ENCODE peak calls at places on chromosomes 3 and 15, in seven cellular contexts. A, M, L, E, O, C and H are unnamed samples. For H3K27me3, the result is how much of the 10 kb centered on the place peaks cover.

GRCh38 chr3:181752202-181752671 is 40.5 kb downstream of the SOX2 start:
- DNase-seq in A (no peak), M (no peak), L (no peak), E (peak), O (no peak), C (no peak), H (no peak)

GRCh38 chr15:40070166-40070557 is 31.2 kb upstream of the SRP14 start:
- DNase-seq in A (no peak), M (no peak), L (no peak), E (no peak), O (no peak), C (no peak), H (no peak)

GRCh38 chr3:48440590-48440958 is 517 bp downstream of the TMA7 start:
- DNase-seq in A (peak), M (no peak), L (no peak), E (peak), O (peak), C (no peak), H (no peak)

GRCh38 chr3:134885877-134886621 is 91.0 kb downstream of the EPHB1 start:
- DNase-seq in A (peak), M (no peak), L (no peak), E (peak), O (no peak), C (peak), H (peak)

GRCh38 chr15:99508807-99509311 is 56.9 kb upstream of the MEF2A start:
- DNase-seq in A (no peak), M (no peak), L (no peak), E (no peak), O (no peak), C (peak), H (no peak)

GRCh38 chr15:48925714-48926223 is 38.0 kb downstream of the SHC4 start:
- DNase-seq in A (peak), M (peak), L (peak), E (peak), O (peak), C (peak), H (no peak)

GRCh38 chr15:79881254-79881653 is 15.6 kb downstream of the MTHFS start:
- DNase-seq in A (no peak), M (no peak), L (no peak), E (no peak), O (peak), C (no peak), H (no peak)

GRCh38 chr3:6262035-6262434 is 598.9 kb upstream of the GRM7 start:
- DNase-seq in A (no peak), M (no peak), L (no peak), E (no peak), O (no peak), C (no peak), H (no peak)

GRCh38 chr3:49722896-49723295 is 855 bp downstream of the GMPPB start:
- DNase-seq in A (no peak), M (no peak), L (no peak), E (no peak), O (no peak), C (no peak), H (no peak)

GRCh38 chr3:157093096-157093495 is 66.9 kb downstream of the CCNL1 start:
- DNase-seq in A (no peak), M (no peak), L (no peak), E (no peak), O (no peak), C (no peak), H (no peak)

GRCh38 chr3:124498891-124499290 is 231.4 kb upstream of the UMPS start:
- DNase-seq in A (peak), M (no peak), L (no peak), E (peak), O (no peak), C (no peak), H (no peak)

GRCh38 chr3:81299486-81299885 is 462.0 kb downstream of the GBE1 start:
- DNase-seq in A (no peak), M (no peak), L (no peak), E (peak), O (no peak), C (peak), H (no peak)

GRCh38 chr3:161043343-161044035 is 61.7 kb downstream of the B3GALNT1 start:
- DNase-seq in A (no peak), M (no peak), L (no peak), E (no peak), O (no peak), C (no peak), H (no peak)

GRCh38 chr3:39707314-39707909 is 102.0 kb upstream of the MYRIP start:
- DNase-seq in A (peak), M (no peak), L (peak), E (peak), O (peak), C (peak), H (no peak)

GRCh38 chr3:49161808-49162530 is 4.2 kb downstream of the CCDC71 start:
- DNase-seq in A (no peak), M (no peak), L (no peak), E (no peak), O (no peak), C (no peak), H (no peak)

GRCh38 chr15:67826717-67827560 is 1.6 kb downstream of the SKOR1 start:
- DNase-seq in A (no peak), M (no peak), L (no peak), E (no peak), O (no peak), C (no peak), H (no peak)
- TF ChIP-seq EZH2 in A (no peak), M (no peak), L (no peak), E (peak), O (peak), C (no peak), H (no peak)

GRCh38 chr3:15377961-15378791 is 45.8 kb upstream of the SH3BP5 start:
- DNase-seq in A (peak), M (peak), L (peak), E (peak), O (peak), C (peak), H (peak)
- H2AFZ ChIP-seq in A (peak), M (peak), L (peak), E (peak), O (peak), C (peak), H (peak)

GRCh38 chr15:66138096-66138783 is 115.3 kb downstream of the MEGF11 start:
- DNase-seq in A (no peak), M (no peak), L (no peak), E (no peak), O (no peak), C (no peak), H (no peak)
- H3K27me3 ChIP-seq in A (half or more), M (under half), L (under half), E (under half), O (under half), C (under half), H (under half)

GRCh38 chr3:56111651-56112250 is 356.5 kb downstream of the ERC2 start:
- DNase-seq in A (no peak), M (no peak), L (no peak), E (no peak), O (no peak), C (no peak), H (no peak)

GRCh38 chr3:56115199-56115598 is 353.1 kb downstream of the ERC2 start:
- DNase-seq in A (no peak), M (no peak), L (no peak), E (no peak), O (no peak), C (no peak), H (no peak)

GRCh38 chr3:56119575-56120349 is 348.5 kb downstream of the ERC2 start:
- DNase-seq in A (peak), M (no peak), L (no peak), E (peak), O (no peak), C (peak), H (no peak)

GRCh38 chr3:56118968-56119367 is 349.3 kb downstream of the ERC2 start:
- DNase-seq in A (no peak), M (no peak), L (no peak), E (no peak), O (no peak), C (no peak), H (no peak)

GRCh38 chr3:56115698-56116097 is 352.6 kb downstream of the ERC2 start:
- DNase-seq in A (no peak), M (no peak), L (no peak), E (no peak), O (no peak), C (no peak), H (no peak)
- TF ChIP-seq EZH2 in A (no peak), M (no peak), L (no peak), E (no peak), O (no peak), C (no peak), H (no peak)

GRCh38 chr3:14884665-14885064 is 62.7 kb upstream of the NR2C2 start:
- DNase-seq in A (no peak), M (peak), L (no peak), E (no peak), O (no peak), C (no peak), H (peak)
- H2AFZ ChIP-seq in A (no peak), M (no peak), L (no peak), E (no peak), O (no peak), C (no peak), H (peak)